ENCODE peak calls at places on chromosomes 6 and 20, in nine cellular contexts. E is posterior cingulate gyrus; F is endothelial cell; X is WTC11; S is anterior cingulate cortex; Y is stimulated activated CD8-positive, alpha-beta memory T cell treated with anti-CD3 and anti-CD28 coated beads, Interleukin-2, amount 100 ng/mL, for 1 hour; M is SJSA1; W is T-helper 1 cell; B is AG20443. I is an unnamed sample.

GRCh38 chr6:34792605-34793500 is 970 bp downstream of the BLTP3A start:
- DNase-seq in E (no peak), F (peak), X (peak), S (no peak), Y (no peak), M (no peak), W (peak), B (peak), I (peak)

GRCh38 chr20:50308513-50309279 is 118.1 kb downstream of the CEBPB start:
- DNase-seq in E (peak), F (peak), X (peak), S (peak), Y (no peak), M (peak), W (no peak), B (peak), I (peak)

GRCh38 chr20:18853946-18854646 is 40.5 kb downstream of the SCP2D1 start:
- DNase-seq in E (no peak), F (no peak), X (no peak), S (no peak), Y (no peak), M (no peak), W (no peak), B (no peak), I (no peak)

GRCh38 chr6:44653761-44654218 is 266.3 kb downstream of the CDC5L start:
- DNase-seq in E (no peak), F (no peak), X (no peak), S (no peak), Y (no peak), M (no peak), W (no peak), B (no peak), I (no peak)

GRCh38 chr20:38304845-38305447 is 990 bp downstream of the BPI start:
- DNase-seq in E (peak), F (peak), X (peak), S (no peak), Y (no peak), M (peak), W (peak), B (peak), I (no peak)

GRCh38 chr6:33508935-33509926 is 54.9 kb downstream of the ZBTB9 start:
- DNase-seq in E (no peak), F (peak), X (peak), S (no peak), Y (no peak), M (no peak), W (no peak), B (peak), I (no peak)

GRCh38 chr6:399785-400517 is 8.4 kb downstream of the IRF4 start:
- DNase-seq in E (no peak), F (no peak), X (no peak), S (no peak), Y (no peak), M (no peak), W (peak), B (no peak), I (no peak)

GRCh38 chr6:112029045-112029822 is 24.7 kb upstream of the CCN6 start:
- DNase-seq in E (peak), F (peak), X (peak), S (peak), Y (peak), M (peak), W (peak), B (no peak), I (no peak)

I was measured in GM04504.